ENCODE peak calls at places on chromosomes 13 and 19, in seven cellular contexts. A, B, M, I, F, O and N are unnamed samples.

GRCh38 chr19:3224346-3225325 is at the start of gene CELF5:
- DNase-seq in A (peak; percentile 54), B (peak; percentile 57), M (peak; percentile 11), I (no peak), F (no peak), O (peak; percentile 43), N (no peak)

GRCh38 chr19:14369399-14370168 is 11.7 kb upstream of the ADGRE5 start:
- DNase-seq in A (peak; percentile 76), B (peak; percentile 87), M (peak; percentile 56), I (no peak), F (no peak), O (no peak), N (no peak)

GRCh38 chr13:91572944-91573535 is 174.6 kb downstream of the GPC5 start:
- DNase-seq in A (no peak), B (no peak), M (no peak), I (no peak), F (no peak), O (no peak), N (no peak)

GRCh38 chr19:41457241-41457640 is 14.3 kb downstream of the ERICH4 start:
- DNase-seq in A (no peak), B (no peak), M (no peak), I (no peak), F (no peak), O (no peak), N (no peak)

GRCh38 chr13:46211116-46211515 is 612 bp upstream of the LRRC63 start:
- DNase-seq in A (no peak), B (peak; percentile 16), M (no peak), I (peak; percentile 51), F (no peak), O (no peak), N (no peak)

GRCh38 chr19:50785329-50785922 is 4.8 kb upstream of the ACP4 start:
- DNase-seq in A (no peak), B (no peak), M (no peak), I (no peak), F (no peak), O (no peak), N (no peak)

GRCh38 chr19:31226536-31226935 is 122.7 kb downstream of the TSHZ3 start:
- DNase-seq in A (no peak), B (no peak), M (no peak), I (no peak), F (no peak), O (no peak), N (no peak)

GRCh38 chr13:110499621-110500281 is 61.8 kb downstream of the RAB20 start:
- DNase-seq in A (no peak), B (no peak), M (no peak), I (no peak), F (no peak), O (no peak), N (no peak)

GRCh38 chr13:25778302-25778701 is 273.5 kb downstream of the SHISA2 start:
- DNase-seq in A (no peak), B (no peak), M (no peak), I (no peak), F (peak; percentile 75), O (no peak), N (no peak)

GRCh38 chr19:47274891-47275865 is 493 bp downstream of the INAFM1 start:
- DNase-seq in A (no peak), B (peak; percentile 27), M (peak; percentile 16), I (no peak), F (no peak), O (no peak), N (no peak)

GRCh38 chr19:400976-401835 is 7.7 kb downstream of the C2CD4C start:
- DNase-seq in A (no peak), B (no peak), M (no peak), I (no peak), F (no peak), O (no peak), N (no peak)

GRCh38 chr13:39311619-39312018 is 273.4 kb downstream of the NHLRC3 start:
- DNase-seq in A (no peak), B (no peak), M (peak; percentile 22), I (no peak), F (no peak), O (no peak), N (no peak)

GRCh38 chr13:24280722-24281121 is 28.7 kb upstream of the C1QTNF9 start:
- DNase-seq in A (no peak), B (no peak), M (no peak), I (no peak), F (peak; percentile 15), O (no peak), N (no peak)

GRCh38 chr13:19838726-19839342 is 24.6 kb downstream of the ZMYM5 start:
- DNase-seq in A (no peak), B (no peak), M (peak; percentile 56), I (no peak), F (no peak), O (no peak), N (no peak)

GRCh38 chr13:106532111-106532929 is 3.1 kb downstream of the EFNB2 start:
- DNase-seq in A (no peak), B (no peak), M (peak; percentile 38), I (no peak), F (no peak), O (no peak), N (no peak)

GRCh38 chr13:48828962-48829405 is 146.7 kb upstream of the FNDC3A start:
- DNase-seq in A (no peak), B (no peak), M (no peak), I (no peak), F (no peak), O (peak; percentile 19), N (no peak)

GRCh38 chr13:75996582-75996981 is 360.5 kb downstream of the LMO7 start:
- DNase-seq in A (no peak), B (no peak), M (no peak), I (no peak), F (no peak), O (no peak), N (no peak)

GRCh38 chr19:53537523-53538377 is at the start of gene ZNF331:
- DNase-seq in A (peak; percentile 82), B (peak; percentile 89), M (peak; percentile 85), I (peak; percentile 26), F (peak; percentile 75), O (no peak), N (no peak)

GRCh38 chr19:30696514-30696913 is 324.3 kb downstream of the ZNF536 start:
- DNase-seq in A (no peak), B (no peak), M (no peak), I (no peak), F (no peak), O (no peak), N (no peak)

GRCh38 chr13:86608739-86609138 is 809.5 kb upstream of the SLITRK6 start:
- DNase-seq in A (no peak), B (no peak), M (no peak), I (no peak), F (no peak), O (no peak), N (no peak)

GRCh38 chr13:20699715-20700114 is 3.8 kb upstream of the IL17D start:
- DNase-seq in A (no peak), B (no peak), M (no peak), I (no peak), F (no peak), O (no peak), N (no peak)

GRCh38 chr13:106916329-106916728 is 348.4 kb upstream of the ARGLU1 start:
- DNase-seq in A (no peak), B (no peak), M (peak; percentile 3), I (no peak), F (no peak), O (no peak), N (no peak)